ENCODE peak calls at places on chromosomes 4 and X, in five cellular contexts. Q, C, K, E and N are unnamed samples.

GRCh38 chr4:6926681-6927478 is 17.3 kb downstream of the TBC1D14 start:
- DNase-seq in Q (no peak), C (no peak), K (no peak), E (no peak), N (no peak)

GRCh38 chr4:145956288-145956890 is 17.8 kb upstream of the ZNF827 start:
- DNase-seq in Q (peak), C (peak), K (peak), E (peak), N (no peak)

GRCh38 chr4:109199585-109199984 is 102.9 kb downstream of the COL25A1 start:
- DNase-seq in Q (no peak), C (no peak), K (no peak), E (no peak), N (no peak)

GRCh38 chr4:52979821-52980590 is 117.9 kb downstream of the RASL11B start:
- DNase-seq in Q (no peak), C (no peak), K (no peak), E (no peak), N (no peak)

GRCh38 chr4:77240469-77241066 is 83.6 kb downstream of the CCNG2 start:
- DNase-seq in Q (peak), C (peak), K (peak), E (peak), N (peak)

GRCh38 chrX:100731441-100732281 is at the start of gene SYTL4:
- DNase-seq in Q (peak), C (peak), K (no peak), E (no peak), N (no peak)

GRCh38 chrX:105191878-105192277 is 28.6 kb downstream of the TEX13A start:
- DNase-seq in Q (peak), C (peak), K (no peak), E (no peak), N (no peak)

GRCh38 chr4:159229164-159229563 is 126.3 kb downstream of the RAPGEF2 start:
- DNase-seq in Q (no peak), C (peak), K (no peak), E (peak), N (no peak)

GRCh38 chr4:129254526-129254925 is 158.6 kb downstream of the C4orf33 start:
- DNase-seq in Q (no peak), C (no peak), K (no peak), E (no peak), N (no peak)

GRCh38 chr4:36328130-36328529 is 46.7 kb downstream of the DTHD1 start:
- DNase-seq in Q (no peak), C (no peak), K (no peak), E (no peak), N (no peak)